ENCODE peak calls at places on chromosomes 7 and 10, in eight cellular contexts. N is GM23248; D is hepatic stellate cell; R is MM.1S; S is NCI-H1436; P is RCC 7860; C is HEK293T; J is activated T-cell treated with anti-CD3 and anti-CD28 coated beads, Interleukin-2, amount 50 U/mL, for 48 hours. M is an unnamed sample.

GRCh38 chr10:63283093-63283492 is 150.0 kb downstream of the NRBF2 start:
- DNase-seq in R (no peak), C (no peak), S (no peak), P (no peak), J (no peak), N (no peak), D (no peak), M (no peak)

GRCh38 chr10:71765907-71766716 is 7.2 kb downstream of the VSIR start:
- DNase-seq in P (no peak), N (no peak), D (no peak), C (no peak), S (no peak), J (no peak), R (no peak), M (no peak)

GRCh38 chr10:10500941-10501340 is 516.7 kb upstream of the CELF2 start:
- DNase-seq in D (peak; percentile 26), N (peak; percentile 67), C (no peak), R (no peak), J (no peak), P (no peak), S (no peak), M (no peak)

GRCh38 chr7:25495342-25495855 is 267.1 kb upstream of the NPVF start:
- DNase-seq in C (no peak), D (no peak), J (no peak), N (no peak), R (no peak), P (no peak), S (peak; percentile 53), M (peak; percentile 89)

GRCh38 chr10:11145498-11145855 is 127.8 kb downstream of the CELF2 start:
- DNase-seq in P (no peak), D (no peak), R (peak; percentile 58), C (no peak), N (no peak), S (no peak), J (no peak), M (no peak)

GRCh38 chr7:5596046-5596895 is 172.6 kb upstream of the TNRC18 start:
- DNase-seq in R (no peak), C (no peak), J (peak; percentile 81), P (peak; percentile 79), S (no peak), N (peak; percentile 99), D (peak; percentile 97), M (no peak)

GRCh38 chr7:37287093-37287492 is 161.6 kb downstream of the ELMO1 start:
- DNase-seq in R (peak; percentile 68), J (no peak), D (no peak), C (no peak), P (no peak), S (no peak), N (no peak), M (peak; percentile 91)

GRCh38 chr10:86664370-86665217 is 3.7 kb upstream of the LDB3 start:
- DNase-seq in S (no peak), D (no peak), J (no peak), P (no peak), R (no peak), N (no peak), C (no peak), M (no peak)

GRCh38 chr10:122117475-122117874 is 128.5 kb downstream of the TACC2 start:
- DNase-seq in D (no peak), S (no peak), J (no peak), C (no peak), N (no peak), P (no peak), R (no peak), M (no peak)

GRCh38 chr7:80884511-80885195 is 34.2 kb downstream of the SEMA3C start:
- DNase-seq in S (no peak), N (peak; percentile 41), D (no peak), P (no peak), J (no peak), R (no peak), C (no peak), M (no peak)

GRCh38 chr10:27998954-27999275 is at the start of gene ODAD2:
- DNase-seq in D (no peak), R (no peak), S (no peak), N (no peak), C (no peak), J (no peak), P (no peak), M (no peak)

GRCh38 chr10:266974-267425 is 131.7 kb downstream of the ZMYND11 start:
- DNase-seq in R (no peak), N (peak; percentile 33), C (no peak), D (peak; percentile 41), P (no peak), S (no peak), J (no peak), M (peak; percentile 21)

GRCh38 chr10:78042058-78042751 is 8.5 kb downstream of the RPS24 start:
- DNase-seq in J (peak; percentile 38), D (no peak), P (no peak), S (no peak), N (no peak), C (no peak), R (no peak), M (no peak)

GRCh38 chr7:66176914-66177313 is 28.2 kb upstream of the TPST1 start:
- DNase-seq in C (no peak), D (no peak), J (no peak), N (no peak), P (no peak), S (no peak), R (no peak), M (no peak)

GRCh38 chr7:105910172-105910571 is 33.8 kb upstream of the ATXN7L1 start:
- DNase-seq in P (no peak), C (no peak), J (no peak), D (no peak), N (no peak), R (no peak), S (no peak), M (no peak)

GRCh38 chr7:44466300-44467216 is 23.9 kb downstream of the NUDCD3 start:
- DNase-seq in S (no peak), D (peak; percentile 50), R (no peak), J (peak; percentile 43), C (no peak), P (no peak), N (peak; percentile 80), M (no peak)

GRCh38 chr7:66859339-66859738 is 61.7 kb upstream of the TMEM248 start:
- DNase-seq in J (no peak), P (no peak), S (no peak), D (no peak), R (peak; percentile 41), N (no peak), C (no peak), M (no peak)

GRCh38 chr10:121131014-121131413 is 279.9 kb downstream of the WDR11 start:
- DNase-seq in J (no peak), S (no peak), C (no peak), R (no peak), N (no peak), P (no peak), D (no peak), M (no peak)

GRCh38 chr7:36473454-36474282 is 84.0 kb downstream of the ANLN start:
- DNase-seq in S (peak; percentile 44), C (peak; percentile 59), D (no peak), N (peak; percentile 51), P (no peak), R (no peak), J (peak; percentile 66), M (peak; percentile 24)

GRCh38 chr10:103929396-103929921 is 11.5 kb upstream of the STN1 start:
- DNase-seq in S (peak; percentile 18), R (no peak), C (no peak), P (no peak), N (no peak), J (no peak), D (no peak), M (no peak)

GRCh38 chr10:104122273-104123107 is 519 bp downstream of the SFR1 start:
- DNase-seq in S (no peak), P (no peak), N (peak; percentile 60), C (peak; percentile 35), J (no peak), D (peak; percentile 8), R (peak; percentile 44), M (no peak)

GRCh38 chr7:129875745-129876411 is 76.9 kb downstream of the UBE2H start:
- DNase-seq in S (no peak), N (peak; percentile 76), J (no peak), P (no peak), D (no peak), R (no peak), C (no peak), M (no peak)

GRCh38 chr10:5666324-5667220 is at the start of gene ASB13:
- DNase-seq in J (peak; percentile 59), S (peak; percentile 22), P (peak; percentile 13), D (peak; percentile 72), R (peak; percentile 52), C (peak; percentile 83), N (peak; percentile 78), M (peak; percentile 10)

GRCh38 chr7:64183126-64183742 is 23.8 kb upstream of the ZNF735 start:
- DNase-seq in N (peak; percentile 5), S (no peak), R (peak; percentile 8), D (no peak), C (peak; percentile 25), P (no peak), J (peak; percentile 62), M (no peak)

M was measured in NCI-H1105 treated with DMSO at 0.1 percent for 48 hours.